ENCODE peak calls at places on chromosomes 4 and X, in seven cellular contexts. One of them, this sample, is unnamed.

GRCh38 chrX:70169281-70169680 is 8.0 kb upstream of the DGAT2L6 start:
- DNase-seq in A172: no peak
- DNase-seq in ELF-1: no peak
- DNase-seq in iPS-NIHi11: no peak
- DNase-seq in fibroblast of pulmonary artery: no peak
- DNase-seq in mesenteric fat pad: no peak
- DNase-seq in AG04449: no peak
- DNase-seq in this sample: peak

GRCh38 chr4:153207561-153207960 is 3.3 kb downstream of the TRIM2 start:
- DNase-seq in A172: peak
- DNase-seq in ELF-1: peak
- DNase-seq in iPS-NIHi11: peak
- DNase-seq in fibroblast of pulmonary artery: peak
- DNase-seq in mesenteric fat pad: no peak
- DNase-seq in AG04449: no peak
- DNase-seq in this sample: peak

GRCh38 chr4:158209825-158210807 is at the start of gene TMEM144:
- DNase-seq in A172: peak
- DNase-seq in ELF-1: peak
- DNase-seq in iPS-NIHi11: peak
- DNase-seq in fibroblast of pulmonary artery: peak
- DNase-seq in mesenteric fat pad: peak
- DNase-seq in AG04449: peak
- DNase-seq in this sample: peak

GRCh38 chrX:34546366-34546765 is 110.7 kb downstream of the TMEM47 start:
- DNase-seq in A172: no peak
- DNase-seq in ELF-1: no peak
- DNase-seq in iPS-NIHi11: no peak
- DNase-seq in fibroblast of pulmonary artery: peak
- DNase-seq in mesenteric fat pad: no peak
- DNase-seq in AG04449: no peak
- DNase-seq in this sample: no peak

GRCh38 chr4:561456-561855 is 14.6 kb downstream of the TMEM271 start:
- DNase-seq in A172: no peak
- DNase-seq in ELF-1: no peak
- DNase-seq in iPS-NIHi11: no peak
- DNase-seq in fibroblast of pulmonary artery: no peak
- DNase-seq in mesenteric fat pad: no peak
- DNase-seq in AG04449: no peak
- DNase-seq in this sample: no peak

GRCh38 chrX:67353651-67354370 is 190.0 kb upstream of the AR start:
- DNase-seq in A172: no peak
- DNase-seq in ELF-1: no peak
- DNase-seq in iPS-NIHi11: no peak
- DNase-seq in fibroblast of pulmonary artery: no peak
- DNase-seq in mesenteric fat pad: no peak
- DNase-seq in AG04449: no peak
- DNase-seq in this sample: no peak

GRCh38 chrX:51361251-51361650 is 28.6 kb downstream of the NUDT10 start:
- DNase-seq in A172: no peak
- DNase-seq in ELF-1: peak
- DNase-seq in iPS-NIHi11: no peak
- DNase-seq in fibroblast of pulmonary artery: no peak
- DNase-seq in mesenteric fat pad: no peak
- DNase-seq in AG04449: no peak
- DNase-seq in this sample: no peak

GRCh38 chrX:23770142-23770541 is 12.8 kb upstream of the SAT1 start:
- DNase-seq in A172: no peak
- DNase-seq in ELF-1: no peak
- DNase-seq in iPS-NIHi11: no peak
- DNase-seq in fibroblast of pulmonary artery: no peak
- DNase-seq in mesenteric fat pad: no peak
- DNase-seq in AG04449: no peak
- DNase-seq in this sample: no peak

GRCh38 chr4:104494161-104494560 is 533 bp downstream of the CXXC4 start:
- DNase-seq in A172: no peak
- DNase-seq in ELF-1: no peak
- DNase-seq in iPS-NIHi11: no peak
- DNase-seq in fibroblast of pulmonary artery: peak
- DNase-seq in mesenteric fat pad: no peak
- DNase-seq in AG04449: no peak
- DNase-seq in this sample: no peak

GRCh38 chrX:75522565-75523411 is at the start of gene ZDHHC15:
- DNase-seq in A172: no peak
- DNase-seq in ELF-1: peak
- DNase-seq in iPS-NIHi11: peak
- DNase-seq in fibroblast of pulmonary artery: peak
- DNase-seq in mesenteric fat pad: peak
- DNase-seq in AG04449: no peak
- DNase-seq in this sample: peak

GRCh38 chr4:138910914-138911336 is 104.7 kb upstream of the NOCT start:
- DNase-seq in A172: peak
- DNase-seq in ELF-1: peak
- DNase-seq in iPS-NIHi11: peak
- DNase-seq in fibroblast of pulmonary artery: peak
- DNase-seq in mesenteric fat pad: no peak
- DNase-seq in AG04449: no peak
- DNase-seq in this sample: peak

GRCh38 chr4:181688886-181689285 is 554.3 kb upstream of the TENM3 start:
- DNase-seq in A172: no peak
- DNase-seq in ELF-1: no peak
- DNase-seq in iPS-NIHi11: no peak
- DNase-seq in fibroblast of pulmonary artery: no peak
- DNase-seq in mesenteric fat pad: no peak
- DNase-seq in AG04449: no peak
- DNase-seq in this sample: peak

GRCh38 chr4:95415346-95415771 is 133.4 kb downstream of the UNC5C start:
- DNase-seq in A172: no peak
- DNase-seq in ELF-1: no peak
- DNase-seq in iPS-NIHi11: no peak
- DNase-seq in fibroblast of pulmonary artery: peak
- DNase-seq in mesenteric fat pad: no peak
- DNase-seq in AG04449: no peak
- DNase-seq in this sample: peak

GRCh38 chr4:94468093-94468492 is 16.4 kb downstream of the PDLIM5 start:
- DNase-seq in A172: no peak
- DNase-seq in ELF-1: no peak
- DNase-seq in iPS-NIHi11: no peak
- DNase-seq in fibroblast of pulmonary artery: no peak
- DNase-seq in mesenteric fat pad: no peak
- DNase-seq in AG04449: no peak
- DNase-seq in this sample: no peak

This sample was measured in M059J.